ENCODE peak calls at places on chromosomes 16 and 17, in four cellular contexts. U is transverse colon, K is iPS-NIHi11, W is dorsolateral prefrontal cortex. T is an unnamed sample.
A peak's percentile ranks its signal among the peaks of the same experiment; 100 is the strongest.

GRCh38 chr16:1144476-1145382 is 8.2 kb upstream of the CACNA1H start:
- DNase-seq in W (no peak), U (no peak), K (no peak), T (no peak)

GRCh38 chr17:42255425-42255810 is 20.8 kb downstream of the STAT5B start:
- DNase-seq in U (no peak), K (no peak), W (no peak), T (no peak)

GRCh38 chr17:49898547-49899490 is 51.0 kb upstream of the TAC4 start:
- DNase-seq in K (peak; percentile 79), W (no peak), U (no peak), T (no peak)

GRCh38 chr17:12953126-12953525 is 64.7 kb downstream of the ELAC2 start:
- DNase-seq in W (peak; percentile 36), U (no peak), K (no peak), T (no peak)

GRCh38 chr17:27807567-27808470 is 7.5 kb upstream of the NOS2 start:
- DNase-seq in K (no peak), W (peak; percentile 28), U (peak; percentile 74), T (no peak)

GRCh38 chr16:48024042-48024441 is 131.8 kb downstream of the ABCC12 start:
- DNase-seq in U (no peak), K (no peak), W (no peak), T (no peak)

GRCh38 chr17:68290955-68291835 is at the start of the genes ARSG and SLC16A6:
- DNase-seq in U (peak; percentile 63), W (peak; percentile 68), K (peak; percentile 90), T (no peak)

GRCh38 chr17:46823657-46824056 is 5.2 kb upstream of the WNT3 start:
- DNase-seq in W (no peak), U (no peak), K (no peak), T (no peak)

GRCh38 chr16:12971216-12971615 is 69.8 kb downstream of the SHISA9 start:
- DNase-seq in U (no peak), W (peak; percentile 82), K (no peak), T (peak; percentile 23)

GRCh38 chr17:40415390-40415789 is 2.3 kb downstream of the TOP2A start:
- DNase-seq in K (peak; percentile 37), U (no peak), W (no peak), T (no peak)

GRCh38 chr16:67542464-67542863 is 13.8 kb downstream of the RIPOR1 start:
- DNase-seq in K (peak; percentile 82), W (no peak), U (peak; percentile 55), T (no peak)

GRCh38 chr17:54405826-54406225 is 494.8 kb upstream of the TOM1L1 start:
- DNase-seq in U (no peak), K (no peak), W (no peak), T (no peak)

GRCh38 chr16:48365601-48366164 is 19.5 kb downstream of the SIAH1 start:
- DNase-seq in K (peak; percentile 91), U (peak; percentile 94), W (peak; percentile 88), T (peak; percentile 86)

GRCh38 chr16:69131749-69132423 is 502 bp downstream of the CHTF8 start:
- DNase-seq in U (peak; percentile 84), K (peak; percentile 97), W (peak; percentile 64), T (peak; percentile 43)

GRCh38 chr16:89705006-89705405 is 3.5 kb upstream of the SPATA2L start:
- DNase-seq in K (no peak), W (no peak), U (no peak), T (no peak)

GRCh38 chr17:77572851-77573250 is 385.7 kb upstream of the TNRC6C start:
- DNase-seq in U (no peak), K (no peak), W (no peak), T (no peak)

GRCh38 chr16:2205967-2206313 is 686 bp downstream of the MLST8 start:
- DNase-seq in W (no peak), U (no peak), K (peak; percentile 41), T (no peak)

GRCh38 chr17:57406981-57407286 is 150.6 kb downstream of the MSI2 start:
- DNase-seq in W (no peak), K (no peak), U (no peak), T (no peak)

GRCh38 chr17:50110591-50111349 is 15.6 kb downstream of the PDK2 start:
- DNase-seq in K (no peak), W (peak; percentile 47), U (no peak), T (no peak)

GRCh38 chr17:77083547-77083946 is 57.2 kb upstream of the SEC14L1 start:
- DNase-seq in K (no peak), U (peak; percentile 47), W (no peak), T (no peak)

GRCh38 chr16:24170407-24170806 is 85.7 kb upstream of the CACNG3 start:
- DNase-seq in K (no peak), W (no peak), U (no peak), T (no peak)

GRCh38 chr16:80846275-80847013 is 42.0 kb upstream of the CDYL2 start:
- DNase-seq in W (no peak), K (no peak), U (no peak), T (no peak)

GRCh38 chr17:17439971-17440843 is 36.6 kb upstream of the MED9 start:
- DNase-seq in W (peak; percentile 30), K (peak; percentile 76), U (peak; percentile 73), T (peak; percentile 55)

GRCh38 chr16:70453891-70454220 is 539 bp upstream of the FCSK start:
- DNase-seq in W (no peak), K (no peak), U (no peak), T (peak; percentile 45)

GRCh38 chr16:77037696-77038347 is 153.2 kb upstream of the MON1B start:
- DNase-seq in W (no peak), K (no peak), U (no peak), T (no peak)

GRCh38 chr17:28901866-28902818 is 737 bp downstream of the DHRS13 start:
- DNase-seq in W (peak; percentile 41), U (peak; percentile 65), K (peak; percentile 75), T (no peak)

GRCh38 chr17:57097832-57098421 is 12.9 kb downstream of the AKAP1 start:
- DNase-seq in U (no peak), W (no peak), K (no peak), T (no peak)

GRCh38 chr17:74950207-74950606 is 14.5 kb downstream of the OTOP3 start:
- DNase-seq in U (no peak), K (no peak), W (no peak), T (no peak)

GRCh38 chr17:77320501-77321256 is 179.9 kb downstream of the SEC14L1 start:
- DNase-seq in K (no peak), U (peak; percentile 29), W (peak; percentile 58), T (no peak)

GRCh38 chr16:998211-998610 is 16.6 kb downstream of the SOX8 start:
- DNase-seq in K (no peak), U (no peak), W (no peak), T (no peak)

GRCh38 chr17:57045868-57046671 is 39.0 kb upstream of the AKAP1 start:
- DNase-seq in W (peak; percentile 11), U (peak; percentile 52), K (no peak), T (no peak)

GRCh38 chr16:54207837-54208236 is 78.8 kb downstream of the IRX3 start:
- DNase-seq in U (no peak), K (no peak), W (no peak), T (no peak)